ENCODE peak calls at places on chromosomes 6 and 20, in seven cellular contexts. T is mammary epithelial cell, H is choroid plexus epithelial cell, B is lower lobe of right lung, A is testis, E is HFF-Myc, L is mesothelial cell of epicardium. R is an unnamed sample.

GRCh38 chr20:44796758-44797457 is 13.4 kb downstream of the RIMS4 start:
- DNase-seq in B (no peak), H (no peak), A (no peak), L (no peak), E (no peak), T (no peak), R (no peak)

GRCh38 chr20:13274311-13274965 is 53.4 kb downstream of the ISM1 start:
- DNase-seq in H (no peak), B (no peak), A (no peak), L (no peak), E (no peak), T (no peak), R (no peak)

GRCh38 chr20:53412600-53413187 is 180.9 kb downstream of the ZNF217 start:
- DNase-seq in H (no peak), A (no peak), B (no peak), L (no peak), T (no peak), E (no peak), R (no peak)

GRCh38 chr20:35359335-35359997 is 52.3 kb downstream of the UQCC1 start:
- DNase-seq in B (no peak), H (no peak), T (no peak), A (no peak), E (no peak), L (no peak), R (no peak)

GRCh38 chr6:159422041-159422984 is 253.1 kb downstream of the FNDC1 start:
- DNase-seq in H (peak), E (no peak), B (no peak), T (no peak), L (no peak), A (no peak), R (no peak)

GRCh38 chr6:67328269-67328668 is 1306.8 kb upstream of the ADGRB3 start:
- DNase-seq in A (no peak), B (no peak), H (no peak), L (no peak), T (no peak), E (no peak), R (no peak)

GRCh38 chr6:55445648-55446204 is 118.5 kb downstream of the GFRAL start:
- DNase-seq in T (peak), B (no peak), L (no peak), A (no peak), E (no peak), H (peak), R (no peak)

GRCh38 chr6:20715135-20715806 is 181.0 kb downstream of the CDKAL1 start:
- DNase-seq in H (peak), E (no peak), B (no peak), L (no peak), T (no peak), A (no peak), R (no peak)

GRCh38 chr6:110322151-110323003 is 35.8 kb downstream of the METTL24 start:
- DNase-seq in L (no peak), B (no peak), H (no peak), A (no peak), E (no peak), T (no peak), R (no peak)

GRCh38 chr6:151900897-151901485 is 93.5 kb downstream of the ESR1 start:
- DNase-seq in T (no peak), A (no peak), H (no peak), E (no peak), L (no peak), B (no peak), R (no peak)

GRCh38 chr6:37982320-37982719 is 162.8 kb downstream of the ZFAND3 start:
- DNase-seq in A (no peak), E (no peak), T (no peak), H (no peak), L (no peak), B (no peak), R (no peak)

GRCh38 chr6:167119680-167120556 is 3.0 kb upstream of the CCR6 start:
- DNase-seq in E (no peak), B (no peak), L (no peak), T (no peak), A (no peak), H (no peak), R (no peak)

GRCh38 chr20:48568520-48568919 is 259.3 kb downstream of the PREX1 start:
- DNase-seq in B (no peak), H (no peak), E (no peak), A (no peak), L (no peak), T (no peak), R (no peak)

GRCh38 chr6:17200395-17200794 is 80.8 kb upstream of the RBM24 start:
- DNase-seq in L (no peak), H (no peak), E (no peak), T (no peak), B (no peak), A (peak), R (no peak)

GRCh38 chr6:130161627-130162404 is 60.9 kb downstream of the SAMD3 start:
- DNase-seq in B (no peak), H (no peak), L (no peak), T (no peak), E (no peak), A (no peak), R (no peak)

GRCh38 chr6:159094444-159095252 is 49.9 kb upstream of the TAGAP start:
- DNase-seq in A (peak), T (no peak), L (no peak), H (no peak), B (no peak), E (no peak), R (no peak)

GRCh38 chr6:21808045-21808470 is 214.5 kb downstream of the SOX4 start:
- DNase-seq in H (peak), A (peak), L (no peak), E (no peak), B (no peak), T (peak), R (no peak)

GRCh38 chr20:6381887-6382286 is 259.1 kb upstream of the FERMT1 start:
- DNase-seq in E (no peak), H (peak), A (no peak), L (no peak), T (peak), B (no peak), R (no peak)

GRCh38 chr6:135871878-135872277 is 20.4 kb downstream of the PDE7B start:
- DNase-seq in T (no peak), E (no peak), L (no peak), A (no peak), B (no peak), H (peak), R (no peak)

GRCh38 chr20:50731930-50732690 is 730 bp downstream of the PARD6B start:
- DNase-seq in A (peak), T (peak), B (no peak), H (no peak), E (no peak), L (no peak), R (no peak)

GRCh38 chr20:43925215-43925614 is 10.6 kb downstream of the TOX2 start:
- DNase-seq in L (no peak), B (no peak), E (no peak), T (no peak), A (no peak), H (no peak), R (no peak)

GRCh38 chr6:142613981-142614380 is 312.2 kb downstream of the ADGRG6 start:
- DNase-seq in B (no peak), L (no peak), E (no peak), A (no peak), T (peak), H (no peak), R (no peak)

GRCh38 chr20:37886851-37887297 is 16.1 kb upstream of the VSTM2L start:
- DNase-seq in A (peak), H (peak), L (no peak), B (peak), E (no peak), T (no peak), R (no peak)

GRCh38 chr6:181049-181654 is 111.1 kb upstream of the DUSP22 start:
- DNase-seq in L (no peak), B (no peak), H (no peak), A (no peak), T (no peak), E (no peak), R (no peak)

GRCh38 chr20:19953606-19954005 is 63.6 kb upstream of the NAA20 start:
- DNase-seq in T (no peak), L (no peak), B (no peak), A (no peak), E (no peak), H (no peak), R (no peak)

GRCh38 chr6:109296305-109296915 is 85.9 kb downstream of the CD164 start:
- DNase-seq in L (no peak), A (no peak), B (no peak), T (no peak), H (no peak), E (no peak), R (no peak)

GRCh38 chr6:39945626-39946025 is 11.4 kb upstream of the MOCS1 start:
- DNase-seq in L (no peak), A (no peak), T (peak), H (no peak), B (no peak), E (no peak), R (no peak)

GRCh38 chr6:39950125-39950720 is 16.0 kb upstream of the MOCS1 start:
- DNase-seq in A (no peak), L (no peak), T (no peak), H (no peak), B (no peak), E (no peak), R (no peak)

GRCh38 chr6:39951198-39951597 is 16.9 kb upstream of the MOCS1 start:
- DNase-seq in A (no peak), B (no peak), H (no peak), L (no peak), E (no peak), T (no peak), R (no peak)

GRCh38 chr6:39948156-39948850 is 14.0 kb upstream of the MOCS1 start:
- DNase-seq in H (peak), B (no peak), T (no peak), A (no peak), E (no peak), L (no peak), R (no peak)

DNA sequence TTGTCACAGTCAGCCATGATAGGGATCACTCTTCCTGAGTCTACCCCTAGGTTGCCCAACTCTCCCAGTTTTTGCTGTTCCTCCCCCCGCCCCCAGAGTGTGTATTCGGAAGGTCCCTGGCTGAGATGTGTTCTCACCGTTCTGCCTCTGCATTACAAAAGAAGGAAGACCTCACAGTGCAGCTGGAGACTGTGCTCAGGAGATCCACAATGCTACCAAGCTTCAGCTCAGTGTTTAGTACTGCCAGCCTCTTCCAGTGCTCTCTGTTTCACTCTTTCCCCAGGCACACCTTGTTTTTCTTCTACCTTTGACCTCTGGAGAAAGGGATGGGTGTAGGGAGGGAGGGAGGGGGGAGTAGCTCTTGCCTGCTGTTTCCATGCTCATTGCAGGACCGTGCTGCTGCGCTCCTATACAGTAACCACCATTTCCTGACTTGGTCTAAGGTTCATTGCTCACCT is 13.4 kb upstream of the MOCS1 start:
- DNase-seq in H (no peak), T (no peak), A (no peak), L (no peak), E (no peak), B (no peak), R (no peak)
- TF ChIP-seq CTCF in H (no peak), T (no peak), A (no peak), L (no peak), E (no peak), B (no peak), R (no peak)

GRCh38 chr6:33826537-33826936 is 22.7 kb upstream of the MLN start:
- DNase-seq in E (no peak), B (no peak), L (no peak), T (no peak), A (no peak), H (no peak), R (peak)
- TF ChIP-seq CTCF in E (no peak), B (no peak), L (no peak), T (no peak), A (no peak), H (no peak), R (no peak)

GRCh38 chr6:125789576-125790402 is 971 bp upstream of the NCOA7 start:
- DNase-seq in T (peak), A (peak), L (no peak), H (peak), B (peak), E (no peak), R (no peak)

GRCh38 chr6:125790403-125791150 is at the start of gene NCOA7:
- DNase-seq in L (peak), B (peak), A (peak), E (no peak), T (peak), H (peak), R (peak)

GRCh38 chr6:125789167-125789566 is 1.6 kb upstream of the NCOA7 start:
- DNase-seq in H (peak), T (no peak), E (no peak), L (no peak), A (peak), B (no peak), R (no peak)

GRCh38 chr6:125784365-125784764 is 6.4 kb upstream of the NCOA7 start:
- DNase-seq in B (no peak), E (no peak), A (no peak), L (no peak), H (peak), T (no peak), R (no peak)

DNA sequence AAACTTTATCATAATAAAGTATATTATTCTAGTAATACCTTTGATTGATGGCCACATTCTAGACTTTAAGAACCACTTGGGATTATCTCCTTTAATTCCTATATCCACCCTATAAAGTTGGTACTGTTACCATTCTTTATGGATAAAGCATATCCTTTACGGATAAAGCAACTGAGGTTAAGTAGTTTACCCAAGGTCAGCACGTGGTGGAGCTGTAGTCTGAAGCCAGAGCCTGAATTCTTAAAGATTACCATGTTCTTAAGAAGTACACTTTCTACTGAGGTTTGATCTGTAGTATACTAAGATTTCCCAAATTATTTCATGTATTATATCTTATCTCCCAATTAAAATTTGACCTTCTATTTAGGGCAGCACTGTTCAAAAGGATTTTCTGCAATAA is 3.0 kb upstream of the NCOA7 start:
- DNase-seq in B (no peak), H (peak), A (peak), E (no peak), T (no peak), L (no peak), R (no peak)
- TF ChIP-seq CTCF in B (peak), H (peak), A (peak), E (peak), T (peak), L (no peak), R (peak)

DNA sequence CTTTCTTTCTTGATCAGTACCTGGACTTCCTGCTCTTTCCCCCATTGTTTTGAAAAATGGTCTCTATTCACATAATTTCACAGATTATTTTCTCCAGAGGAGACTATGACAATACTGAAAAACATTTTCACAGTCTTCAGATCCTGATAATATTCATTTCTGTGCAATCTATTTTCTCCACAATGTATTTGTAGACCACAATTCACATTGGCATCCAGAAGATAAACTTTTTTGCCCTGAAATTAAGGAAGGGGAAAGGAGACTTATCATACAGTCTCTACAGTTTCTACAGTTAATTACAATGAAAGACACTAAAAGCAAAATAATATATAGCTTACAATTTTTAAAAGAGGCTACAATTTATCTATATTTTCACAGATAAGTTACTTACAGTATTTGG is 18.4 kb downstream of the LCA5 start:
- DNase-seq in H (no peak), A (no peak), L (no peak), E (no peak), B (no peak), T (no peak), R (no peak)
- TF ChIP-seq CTCF in H (no peak), A (no peak), L (no peak), E (no peak), B (no peak), T (no peak), R (no peak)

DNA sequence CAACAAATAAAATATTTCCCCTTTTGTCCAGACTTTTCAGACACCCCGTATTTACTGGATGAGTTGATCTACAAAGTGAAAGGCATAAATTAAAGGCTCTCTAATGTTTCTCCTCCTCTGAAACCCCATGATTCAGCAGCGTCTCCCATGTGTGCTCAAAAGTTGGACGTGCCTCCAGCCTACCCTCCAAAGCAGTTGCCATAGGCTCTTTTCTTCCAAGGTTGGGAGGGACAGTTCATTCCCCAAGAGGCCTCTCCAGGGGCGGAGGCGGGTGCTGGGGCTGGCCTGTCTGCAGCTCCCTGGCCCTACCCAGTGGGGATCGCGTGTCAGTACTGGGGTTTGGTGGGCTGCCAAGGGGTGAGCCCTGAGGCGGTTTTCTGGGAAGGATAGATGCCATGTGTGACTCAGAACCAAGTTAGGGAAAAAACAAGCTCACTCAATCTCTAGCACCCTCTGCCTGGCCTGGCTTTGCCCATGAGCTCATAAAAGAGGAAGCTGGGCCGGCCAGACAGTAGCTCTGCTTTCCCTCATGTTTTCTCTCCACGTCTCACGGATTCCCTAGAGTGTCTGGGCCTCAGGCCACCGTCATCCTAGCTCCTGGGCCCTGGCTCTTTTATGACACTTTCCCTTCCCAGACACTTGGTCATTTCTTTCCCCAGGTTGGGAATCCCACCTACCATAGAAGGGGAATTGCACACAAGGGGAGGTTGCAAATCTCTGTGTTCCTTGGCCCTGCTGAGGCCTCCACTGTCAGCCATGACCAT is 8.0 kb upstream of the IER3 start:
- DNase-seq in A (peak), E (peak), T (peak), B (peak), L (peak), H (peak), R (peak)
- TF ChIP-seq CTCF in A (no peak), E (no peak), T (peak), B (no peak), L (no peak), H (no peak), R (peak)

GRCh38 chr6:36523936-36524499 is 23.3 kb downstream of the STK38 start:
- DNase-seq in H (no peak), E (no peak), A (no peak), T (no peak), L (no peak), B (no peak), R (no peak)

GRCh38 chr6:36525346-36525745 is 21.9 kb downstream of the STK38 start:
- DNase-seq in L (no peak), A (no peak), E (no peak), B (no peak), T (no peak), H (no peak), R (no peak)

GRCh38 chr6:36523451-36523850 is 23.8 kb downstream of the STK38 start:
- DNase-seq in E (no peak), T (no peak), L (no peak), B (no peak), A (no peak), H (no peak), R (no peak)

GRCh38 chr6:36526066-36526465 is 21.2 kb downstream of the STK38 start:
- DNase-seq in T (no peak), B (no peak), A (no peak), H (no peak), L (no peak), E (no peak), R (no peak)

DNA sequence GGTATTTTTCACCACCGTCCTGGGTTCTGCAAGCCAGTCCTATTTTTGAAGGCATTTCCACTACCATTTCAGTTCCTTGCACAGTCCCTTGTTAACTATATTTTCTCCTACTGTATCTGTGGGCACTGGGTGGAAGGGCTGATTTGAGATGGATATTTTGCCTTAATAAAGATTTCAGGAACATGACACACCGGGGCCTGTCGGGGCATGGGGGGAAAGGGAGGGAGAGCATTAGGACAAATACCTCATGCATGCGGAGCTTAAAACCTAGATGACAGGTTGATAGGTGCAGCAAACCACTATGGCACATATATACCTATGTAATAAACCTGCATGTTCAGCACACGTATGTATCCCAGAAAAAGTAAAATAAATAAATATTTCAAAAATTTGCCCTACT is 22.4 kb downstream of the STK38 start:
- DNase-seq in T (no peak), B (no peak), H (no peak), A (no peak), L (no peak), E (no peak), R (no peak)
- TF ChIP-seq CTCF in T (no peak), B (no peak), H (no peak), A (no peak), L (no peak), E (no peak), R (no peak)

GRCh38 chr6:138287144-138287955 is 69.1 kb upstream of the PBOV1 start:
- DNase-seq in H (peak), B (peak), T (peak), L (no peak), A (peak), E (no peak), R (no peak)

GRCh38 chr6:138290563-138290962 is 72.3 kb upstream of the PBOV1 start:
- DNase-seq in B (no peak), A (no peak), H (no peak), T (no peak), L (no peak), E (no peak), R (no peak)

GRCh38 chr6:138291036-138291848 is 73.0 kb upstream of the PBOV1 start:
- DNase-seq in E (no peak), H (peak), A (no peak), B (no peak), L (no peak), T (no peak), R (no peak)

GRCh38 chr6:138291849-138292181 is 73.5 kb upstream of the PBOV1 start:
- DNase-seq in L (no peak), A (no peak), E (no peak), H (no peak), B (no peak), T (no peak), R (no peak)

GRCh38 chr6:138289739-138290138 is 71.4 kb upstream of the PBOV1 start:
- DNase-seq in H (peak), A (no peak), E (no peak), L (no peak), T (peak), B (no peak), R (no peak)
- TF ChIP-seq CTCF in H (peak), A (no peak), E (peak), L (no peak), T (peak), B (peak), R (peak)